ENCODE peak calls at places on chromosome 12, in five cellular contexts. E, V, C, G and P are unnamed samples.
A peak's percentile ranks its signal among the peaks of the same experiment; 100 is the strongest.

GRCh38 chr12:27653661-27654060 is 42.6 kb upstream of the REP15 start:
- DNase-seq in E (no peak), V (no peak), C (no peak), G (no peak), P (no peak)

GRCh38 chr12:49358548-49359141 is 8.6 kb upstream of the SPATS2 start:
- DNase-seq in E (peak; percentile 83), V (no peak), C (no peak), G (peak; percentile 54), P (peak; percentile 92)

GRCh38 chr12:112939761-112940357 is 1.6 kb downstream of the OAS3 start:
- DNase-seq in E (no peak), V (no peak), C (peak; percentile 65), G (no peak), P (no peak)

GRCh38 chr12:51980051-51980808 is 26.5 kb upstream of the TAMALIN start:
- DNase-seq in E (peak; percentile 87), V (peak; percentile 73), C (no peak), G (peak; percentile 56), P (peak; percentile 90)

GRCh38 chr12:66647034-66647691 is 31.7 kb downstream of the GRIP1 start:
- DNase-seq in E (peak; percentile 70), V (no peak), C (no peak), G (no peak), P (no peak)

GRCh38 chr12:112347521-112347920 is 34.7 kb downstream of the HECTD4 start:
- DNase-seq in E (no peak), V (no peak), C (no peak), G (no peak), P (no peak)

GRCh38 chr12:130719263-130719892 is 3.3 kb upstream of the RIMBP2 start:
- DNase-seq in E (no peak), V (no peak), C (no peak), G (no peak), P (peak; percentile 37)

GRCh38 chr12:71214511-71215285 is 56.9 kb upstream of the TSPAN8 start:
- DNase-seq in E (peak; percentile 28), V (no peak), C (no peak), G (no peak), P (peak; percentile 64)

GRCh38 chr12:91870872-91871707 is 274.6 kb downstream of the BTG1 start:
- DNase-seq in E (no peak), V (no peak), C (no peak), G (no peak), P (no peak)

GRCh38 chr12:50117057-50117622 is 5.1 kb downstream of the COX14 start:
- DNase-seq in E (no peak), V (peak; percentile 81), C (no peak), G (peak; percentile 41), P (no peak)

GRCh38 chr12:87828384-87828973 is 200.7 kb downstream of the C12orf50 start:
- DNase-seq in E (no peak), V (no peak), C (no peak), G (no peak), P (no peak)

GRCh38 chr12:106288510-106289195 is 13.9 kb upstream of the TCP11L2 start:
- DNase-seq in E (peak; percentile 86), V (no peak), C (no peak), G (no peak), P (peak; percentile 31)

GRCh38 chr12:87676726-87677125 is 352.5 kb downstream of the C12orf50 start:
- DNase-seq in E (no peak), V (no peak), C (no peak), G (no peak), P (no peak)

GRCh38 chr12:52052471-52053186 is 1.4 kb downstream of the NR4A1 start:
- DNase-seq in E (no peak), V (no peak), C (no peak), G (no peak), P (no peak)

GRCh38 chr12:65463082-65463481 is 184.6 kb downstream of the MSRB3 start:
- DNase-seq in E (no peak), V (no peak), C (no peak), G (no peak), P (no peak)

GRCh38 chr12:85714425-85714824 is 121.8 kb downstream of the RASSF9 start:
- DNase-seq in E (no peak), V (no peak), C (no peak), G (no peak), P (no peak)

GRCh38 chr12:19873146-19873545 is 433.9 kb downstream of the AEBP2 start:
- DNase-seq in E (no peak), V (no peak), C (no peak), G (no peak), P (no peak)

GRCh38 chr12:32486158-32486557 is 86.8 kb downstream of the FGD4 start:
- DNase-seq in E (no peak), V (no peak), C (no peak), G (no peak), P (no peak)

GRCh38 chr12:66644151-66644550 is 34.7 kb downstream of the GRIP1 start:
- DNase-seq in E (no peak), V (no peak), C (no peak), G (no peak), P (no peak)

GRCh38 chr12:42730286-42730685 is 140.7 kb upstream of the PRICKLE1 start:
- DNase-seq in E (peak; percentile 17), V (no peak), C (no peak), G (no peak), P (no peak)

GRCh38 chr12:6921996-6922935 is 5.5 kb upstream of the ATN1 start:
- DNase-seq in E (no peak), V (no peak), C (no peak), G (no peak), P (no peak)

GRCh38 chr12:6917491-6918231 is 3.3 kb downstream of the ENO2 start:
- DNase-seq in E (no peak), V (no peak), C (no peak), G (no peak), P (peak; percentile 66)

GRCh38 chr12:6921539-6921938 is 6.2 kb upstream of the ATN1 start:
- DNase-seq in E (no peak), V (no peak), C (no peak), G (no peak), P (no peak)

GRCh38 chr12:6916426-6917200 is 2.2 kb downstream of the ENO2 start:
- DNase-seq in E (no peak), V (no peak), C (no peak), G (no peak), P (no peak)

GRCh38 chr12:6919588-6919987 is 5.2 kb downstream of the ENO2 start:
- DNase-seq in E (no peak), V (no peak), C (no peak), G (no peak), P (peak; percentile 61)
- H3K4me1 ChIP-seq in E (peaks cover 6% of the 10 kb centered on the region), V (no peaks in the 10 kb centered on the region), C (peaks cover 38% of the 10 kb centered on the region), G (peaks cover 22% of the 10 kb centered on the region), P (no peaks in the 10 kb centered on the region)

DNA sequence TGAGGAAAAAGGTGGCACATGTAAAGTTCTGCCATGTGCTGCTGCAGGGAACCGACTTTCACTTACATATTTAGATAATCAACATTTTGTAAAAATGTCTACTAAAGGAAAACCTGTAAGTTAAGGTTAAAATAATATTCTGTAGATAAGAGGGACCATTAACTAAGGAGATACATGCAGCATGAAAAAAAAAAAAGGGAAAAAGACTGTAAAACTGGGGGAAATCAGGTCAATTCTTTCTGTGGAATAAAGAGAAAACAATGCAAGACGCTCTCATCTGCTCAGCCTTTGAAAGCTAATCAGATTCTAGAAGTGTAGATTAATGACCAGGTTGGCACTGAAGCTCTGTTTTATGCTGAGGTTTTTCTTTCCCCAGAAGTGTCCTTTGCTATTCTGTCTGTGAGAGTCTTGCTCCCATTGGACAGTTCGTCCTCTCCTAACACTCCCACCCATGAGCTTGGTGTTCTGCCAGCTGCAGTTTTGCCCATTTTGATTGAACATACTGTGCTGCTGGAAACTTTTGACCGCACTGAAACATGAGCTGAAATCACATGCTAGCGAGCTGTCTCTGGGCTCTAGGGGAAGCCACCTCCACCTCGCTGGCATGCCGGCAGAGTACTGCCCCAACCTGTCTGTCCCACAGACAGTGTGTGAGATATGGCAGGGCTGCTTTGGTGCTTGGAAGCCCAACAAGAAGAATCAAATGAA is 39.7 kb downstream of the PPTC7 start:
- DNase-seq in E (no peak), V (peak; percentile 92), C (peak; percentile 90), G (peak; percentile 97), P (peak; percentile 41)
- H3K36me3 ChIP-seq in E (peaks cover 20% of the 10 kb centered on the region), V (peaks cover 5% of the 10 kb centered on the region), C (peaks cover 40% of the 10 kb centered on the region), G (peaks cover 10% of the 10 kb centered on the region), P (peaks cover 33% of the 10 kb centered on the region)

DNA sequence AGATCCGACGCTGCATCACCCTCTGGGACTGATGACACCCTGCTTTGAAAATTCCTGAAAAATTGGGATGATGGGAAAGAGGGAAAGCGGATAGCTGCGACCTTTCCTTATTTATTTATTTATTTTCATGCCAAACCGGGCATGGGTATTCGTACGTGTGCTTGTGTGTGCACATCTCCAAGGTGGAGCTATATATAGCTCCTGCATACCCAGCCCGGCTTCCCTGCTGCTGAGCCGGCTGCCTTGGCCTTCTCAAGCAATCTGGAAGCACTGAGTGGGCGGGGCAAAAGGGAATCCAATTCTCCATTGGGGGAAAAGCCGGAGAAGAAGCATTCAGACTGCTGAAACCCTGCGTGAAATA is 1.2 kb downstream of the CNTN1 start:
- DNase-seq in E (no peak), V (peak; percentile 31), C (no peak), G (no peak), P (peak; percentile 87)
- H3K4me1 ChIP-seq in E (peaks cover 17% of the 10 kb centered on the region), V (no peaks in the 10 kb centered on the region), C (no peaks in the 10 kb centered on the region), G (peaks cover 17% of the 10 kb centered on the region), P (no peaks in the 10 kb centered on the region)

GRCh38 chr12:33825442-33825841 is 196.9 kb upstream of the ALG10 start:
- DNase-seq in E (no peak), V (no peak), C (no peak), G (no peak), P (no peak)
- H3K36me3 ChIP-seq in E (no peaks in the 10 kb centered on the region), V (no peaks in the 10 kb centered on the region), C (no peaks in the 10 kb centered on the region), G (no peaks in the 10 kb centered on the region), P (no peaks in the 10 kb centered on the region)

GRCh38 chr12:108835860-108836634 is 21.3 kb downstream of the SSH1 start:
- DNase-seq in E (no peak), V (no peak), C (no peak), G (no peak), P (no peak)
- H3K4me1 ChIP-seq in E (peaks cover 82% of the 10 kb centered on the region), V (peaks cover 47% of the 10 kb centered on the region), C (peaks cover 36% of the 10 kb centered on the region), G (peaks cover 78% of the 10 kb centered on the region), P (no peaks in the 10 kb centered on the region)

DNA sequence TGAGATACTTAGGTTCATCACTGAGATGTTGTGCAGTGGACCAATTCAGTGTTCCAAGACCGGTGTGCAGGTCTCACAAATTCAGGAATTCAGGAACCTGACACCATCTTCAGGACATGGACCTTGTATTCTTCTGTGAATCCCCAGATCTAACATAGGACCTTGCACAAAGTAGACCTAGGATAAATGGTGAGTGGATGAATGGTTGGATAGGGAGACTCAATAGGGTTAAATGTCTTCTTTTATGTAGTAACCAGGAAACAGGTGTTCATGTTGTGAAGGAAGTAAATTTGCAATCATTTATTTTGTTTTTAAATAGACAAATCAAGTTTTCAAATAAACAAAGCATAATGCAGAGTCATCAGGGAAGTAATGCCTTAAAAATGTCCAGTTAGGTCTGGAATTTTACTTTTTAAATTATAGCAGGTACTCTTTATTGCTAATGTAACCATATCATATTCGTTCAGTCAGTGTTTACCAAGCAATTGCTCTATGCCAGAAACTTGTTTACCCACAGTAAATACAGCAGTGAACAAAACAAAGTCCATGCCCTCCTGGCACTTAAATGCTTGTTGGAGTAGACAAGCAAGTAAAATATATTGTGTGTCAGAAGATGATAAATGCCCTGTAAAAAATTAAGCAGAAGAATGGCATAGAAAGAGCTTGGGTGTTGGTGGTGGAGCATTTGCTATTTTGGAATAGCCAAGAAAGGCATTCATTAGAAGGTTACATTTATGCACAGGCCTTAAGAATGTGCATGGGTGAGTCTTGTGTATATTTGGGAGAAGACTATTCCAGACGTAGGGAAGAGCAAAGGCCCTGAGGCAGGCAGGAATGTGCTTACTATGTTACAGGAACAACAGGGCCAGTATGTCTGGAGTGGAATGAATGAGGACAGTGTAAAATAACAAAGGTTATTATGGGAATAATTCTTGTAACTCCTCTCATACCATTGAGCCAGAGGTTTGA is 26.3 kb downstream of the RXYLT1 start:
- DNase-seq in E (no peak), V (no peak), C (no peak), G (no peak), P (no peak)
- H3K36me3 ChIP-seq in E (peaks cover 35% of the 10 kb centered on the region), V (peaks cover 2% of the 10 kb centered on the region), C (peaks cover 9% of the 10 kb centered on the region), G (peaks cover 31% of the 10 kb centered on the region), P (peaks cover 11% of the 10 kb centered on the region)